ENCODE peak calls at places on chromosome 22, in nine cellular contexts. One of them, this sample, is unnamed.

GRCh38 chr22:22554324-22555284 is 4.5 kb downstream of the PRAME start:
- DNase-seq in ovary: no peak
- DNase-seq in tibial nerve: no peak
- DNase-seq in gastrocnemius medialis: no peak
- DNase-seq in body of pancreas: no peak
- DNase-seq in IMR-90: no peak
- DNase-seq in sigmoid colon: no peak
- DNase-seq in GM12891: no peak
- DNase-seq in lower leg skin: no peak
- DNase-seq in this sample: no peak

GRCh38 chr22:21457023-21457787 is 10.0 kb upstream of the TMEM191C start:
- DNase-seq in ovary: no peak
- DNase-seq in tibial nerve: peak
- DNase-seq in gastrocnemius medialis: no peak
- DNase-seq in body of pancreas: no peak
- DNase-seq in IMR-90: peak
- DNase-seq in sigmoid colon: no peak
- DNase-seq in GM12891: no peak
- DNase-seq in lower leg skin: peak
- DNase-seq in this sample: no peak

GRCh38 chr22:46574993-46575914 is 37.8 kb upstream of the CELSR1 start:
- DNase-seq in ovary: no peak
- DNase-seq in tibial nerve: no peak
- DNase-seq in gastrocnemius medialis: no peak
- DNase-seq in body of pancreas: peak
- DNase-seq in IMR-90: no peak
- DNase-seq in sigmoid colon: peak
- DNase-seq in GM12891: no peak
- DNase-seq in lower leg skin: no peak
- DNase-seq in this sample: no peak

GRCh38 chr22:17969732-17970131 is 54.6 kb downstream of the MICAL3 start:
- DNase-seq in ovary: peak
- DNase-seq in tibial nerve: no peak
- DNase-seq in gastrocnemius medialis: no peak
- DNase-seq in body of pancreas: no peak
- DNase-seq in IMR-90: peak
- DNase-seq in sigmoid colon: no peak
- DNase-seq in GM12891: no peak
- DNase-seq in lower leg skin: no peak
- DNase-seq in this sample: no peak

GRCh38 chr22:21591695-21592094 is 24.2 kb downstream of the UBE2L3 start:
- DNase-seq in ovary: no peak
- DNase-seq in tibial nerve: no peak
- DNase-seq in gastrocnemius medialis: peak
- DNase-seq in body of pancreas: no peak
- DNase-seq in IMR-90: no peak
- DNase-seq in sigmoid colon: no peak
- DNase-seq in GM12891: no peak
- DNase-seq in lower leg skin: no peak
- DNase-seq in this sample: no peak

GRCh38 chr22:46686221-46686872 is 51.7 kb downstream of the CERK start:
- DNase-seq in ovary: peak
- DNase-seq in tibial nerve: no peak
- DNase-seq in gastrocnemius medialis: no peak
- DNase-seq in body of pancreas: peak
- DNase-seq in IMR-90: no peak
- DNase-seq in sigmoid colon: no peak
- DNase-seq in GM12891: no peak
- DNase-seq in lower leg skin: no peak
- DNase-seq in this sample: no peak

GRCh38 chr22:43733138-43733537 is 79.0 kb downstream of the EFCAB6 start:
- DNase-seq in ovary: no peak
- DNase-seq in tibial nerve: no peak
- DNase-seq in gastrocnemius medialis: no peak
- DNase-seq in body of pancreas: no peak
- DNase-seq in IMR-90: no peak
- DNase-seq in sigmoid colon: no peak
- DNase-seq in GM12891: no peak
- DNase-seq in lower leg skin: no peak
- DNase-seq in this sample: no peak

GRCh38 chr22:17283423-17283822 is 64.2 kb upstream of the ADA2 start:
- DNase-seq in ovary: no peak
- DNase-seq in tibial nerve: no peak
- DNase-seq in gastrocnemius medialis: no peak
- DNase-seq in body of pancreas: no peak
- DNase-seq in IMR-90: no peak
- DNase-seq in sigmoid colon: no peak
- DNase-seq in GM12891: no peak
- DNase-seq in lower leg skin: no peak
- DNase-seq in this sample: no peak

GRCh38 chr22:26763633-26764295 is 106.4 kb downstream of the MIAT start:
- DNase-seq in ovary: no peak
- DNase-seq in tibial nerve: no peak
- DNase-seq in gastrocnemius medialis: no peak
- DNase-seq in body of pancreas: no peak
- DNase-seq in IMR-90: peak
- DNase-seq in sigmoid colon: no peak
- DNase-seq in GM12891: no peak
- DNase-seq in lower leg skin: no peak
- DNase-seq in this sample: no peak

GRCh38 chr22:35307372-35307771 is 7.7 kb downstream of the TOM1 start:
- DNase-seq in ovary: no peak
- DNase-seq in tibial nerve: no peak
- DNase-seq in gastrocnemius medialis: no peak
- DNase-seq in body of pancreas: no peak
- DNase-seq in IMR-90: no peak
- DNase-seq in sigmoid colon: no peak
- DNase-seq in GM12891: no peak
- DNase-seq in lower leg skin: no peak
- DNase-seq in this sample: no peak

GRCh38 chr22:45202333-45203149 is 38.2 kb downstream of the KIAA0930 start:
- DNase-seq in ovary: no peak
- DNase-seq in tibial nerve: no peak
- DNase-seq in gastrocnemius medialis: no peak
- DNase-seq in body of pancreas: no peak
- DNase-seq in IMR-90: peak
- DNase-seq in sigmoid colon: peak
- DNase-seq in GM12891: no peak
- DNase-seq in lower leg skin: no peak
- DNase-seq in this sample: no peak

GRCh38 chr22:39471421-39472141 is 14.8 kb downstream of the MGAT3 start:
- DNase-seq in ovary: no peak
- DNase-seq in tibial nerve: no peak
- DNase-seq in gastrocnemius medialis: no peak
- DNase-seq in body of pancreas: no peak
- DNase-seq in IMR-90: peak
- DNase-seq in sigmoid colon: no peak
- DNase-seq in GM12891: no peak
- DNase-seq in lower leg skin: no peak
- DNase-seq in this sample: peak

GRCh38 chr22:36232715-36233401 is 6.5 kb downstream of the APOL2 start:
- DNase-seq in ovary: no peak
- DNase-seq in tibial nerve: no peak
- DNase-seq in gastrocnemius medialis: no peak
- DNase-seq in body of pancreas: no peak
- DNase-seq in IMR-90: no peak
- DNase-seq in sigmoid colon: no peak
- DNase-seq in GM12891: no peak
- DNase-seq in lower leg skin: no peak
- DNase-seq in this sample: no peak

GRCh38 chr22:33513388-33514336 is 406.6 kb downstream of the LARGE1 start:
- DNase-seq in ovary: no peak
- DNase-seq in tibial nerve: no peak
- DNase-seq in gastrocnemius medialis: no peak
- DNase-seq in body of pancreas: peak
- DNase-seq in IMR-90: peak
- DNase-seq in sigmoid colon: no peak
- DNase-seq in GM12891: no peak
- DNase-seq in lower leg skin: no peak
- DNase-seq in this sample: no peak

GRCh38 chr22:45888221-45889092 is 88.5 kb downstream of the WNT7B start:
- DNase-seq in ovary: no peak
- DNase-seq in tibial nerve: no peak
- DNase-seq in gastrocnemius medialis: no peak
- DNase-seq in body of pancreas: no peak
- DNase-seq in IMR-90: no peak
- DNase-seq in sigmoid colon: no peak
- DNase-seq in GM12891: no peak
- DNase-seq in lower leg skin: no peak
- DNase-seq in this sample: no peak

GRCh38 chr22:17575151-17575550 is 11.9 kb downstream of the SLC25A18 start:
- DNase-seq in ovary: no peak
- DNase-seq in tibial nerve: no peak
- DNase-seq in gastrocnemius medialis: no peak
- DNase-seq in body of pancreas: no peak
- DNase-seq in IMR-90: no peak
- DNase-seq in sigmoid colon: no peak
- DNase-seq in GM12891: no peak
- DNase-seq in lower leg skin: no peak
- DNase-seq in this sample: no peak

GRCh38 chr22:40271440-40271839 is 74.9 kb upstream of the ADSL start:
- DNase-seq in ovary: no peak
- DNase-seq in tibial nerve: no peak
- DNase-seq in gastrocnemius medialis: no peak
- DNase-seq in body of pancreas: no peak
- DNase-seq in IMR-90: no peak
- DNase-seq in sigmoid colon: no peak
- DNase-seq in GM12891: no peak
- DNase-seq in lower leg skin: no peak
- DNase-seq in this sample: no peak

GRCh38 chr22:19970479-19971275 is 29.1 kb upstream of the TXNRD2 start:
- DNase-seq in ovary: peak
- DNase-seq in tibial nerve: peak
- DNase-seq in gastrocnemius medialis: peak
- DNase-seq in body of pancreas: peak
- DNase-seq in IMR-90: peak
- DNase-seq in sigmoid colon: peak
- DNase-seq in GM12891: peak
- DNase-seq in lower leg skin: peak
- DNase-seq in this sample: peak

GRCh38 chr22:20567371-20567847 is 60.0 kb downstream of the MED15 start:
- DNase-seq in ovary: no peak
- DNase-seq in tibial nerve: no peak
- DNase-seq in gastrocnemius medialis: no peak
- DNase-seq in body of pancreas: no peak
- DNase-seq in IMR-90: peak
- DNase-seq in sigmoid colon: no peak
- DNase-seq in GM12891: no peak
- DNase-seq in lower leg skin: no peak
- DNase-seq in this sample: no peak

DNA sequence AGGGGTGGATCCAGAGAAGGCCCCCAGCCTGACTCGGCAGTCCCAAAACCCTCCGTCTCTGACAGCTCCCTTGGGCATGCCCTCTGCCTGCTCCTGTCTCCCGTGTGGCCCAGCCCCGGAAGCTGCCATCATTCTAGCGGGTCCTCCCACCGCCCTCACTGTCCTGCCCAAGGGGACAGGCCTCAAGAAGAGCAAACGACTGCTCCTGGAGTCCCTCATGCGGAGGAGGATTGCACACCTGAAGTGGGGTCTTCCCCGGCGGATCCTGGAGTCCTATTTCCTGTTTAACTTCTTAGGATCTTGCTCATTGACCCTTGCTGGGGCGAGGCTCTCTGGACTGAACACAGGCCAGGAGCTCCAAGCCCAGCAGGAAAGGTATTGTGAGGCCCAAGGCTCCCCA is 2.6 kb upstream of the MEI1 start:
- DNase-seq in ovary: no peak
- DNase-seq in tibial nerve: no peak
- DNase-seq in gastrocnemius medialis: no peak
- DNase-seq in body of pancreas: no peak
- DNase-seq in IMR-90: no peak
- DNase-seq in sigmoid colon: peak
- DNase-seq in GM12891: no peak
- DNase-seq in lower leg skin: no peak
- DNase-seq in this sample: no peak
- TF ChIP-seq POLR2A in ovary: no peak
- TF ChIP-seq POLR2A in tibial nerve: no peak
- TF ChIP-seq POLR2A in gastrocnemius medialis: no peak
- TF ChIP-seq POLR2A in body of pancreas: no peak
- TF ChIP-seq POLR2A in IMR-90: no peak
- TF ChIP-seq POLR2A in sigmoid colon: no peak
- TF ChIP-seq POLR2A in GM12891: no peak
- TF ChIP-seq POLR2A in lower leg skin: no peak
- TF ChIP-seq POLR2A in this sample: no peak

GRCh38 chr22:23868580-23868979 is 10.9 kb downstream of the SLC2A11 start:
- DNase-seq in ovary: no peak
- DNase-seq in tibial nerve: no peak
- DNase-seq in gastrocnemius medialis: no peak
- DNase-seq in body of pancreas: no peak
- DNase-seq in IMR-90: no peak
- DNase-seq in sigmoid colon: no peak
- DNase-seq in GM12891: no peak
- DNase-seq in lower leg skin: no peak
- DNase-seq in this sample: no peak
- TF ChIP-seq POLR2A in ovary: no peak
- TF ChIP-seq POLR2A in tibial nerve: no peak
- TF ChIP-seq POLR2A in gastrocnemius medialis: no peak
- TF ChIP-seq POLR2A in body of pancreas: no peak
- TF ChIP-seq POLR2A in IMR-90: no peak
- TF ChIP-seq POLR2A in sigmoid colon: no peak
- TF ChIP-seq POLR2A in GM12891: no peak
- TF ChIP-seq POLR2A in lower leg skin: no peak
- TF ChIP-seq POLR2A in this sample: no peak

GRCh38 chr22:28607710-28608109 is 71.9 kb downstream of the TTC28 start:
- DNase-seq in ovary: no peak
- DNase-seq in tibial nerve: no peak
- DNase-seq in gastrocnemius medialis: no peak
- DNase-seq in body of pancreas: no peak
- DNase-seq in IMR-90: peak
- DNase-seq in sigmoid colon: no peak
- DNase-seq in GM12891: no peak
- DNase-seq in lower leg skin: no peak
- DNase-seq in this sample: no peak
- TF ChIP-seq POLR2A in ovary: no peak
- TF ChIP-seq POLR2A in tibial nerve: no peak
- TF ChIP-seq POLR2A in gastrocnemius medialis: no peak
- TF ChIP-seq POLR2A in body of pancreas: no peak
- TF ChIP-seq POLR2A in IMR-90: no peak
- TF ChIP-seq POLR2A in sigmoid colon: no peak
- TF ChIP-seq POLR2A in GM12891: no peak
- TF ChIP-seq POLR2A in lower leg skin: no peak
- TF ChIP-seq POLR2A in this sample: no peak

DNA sequence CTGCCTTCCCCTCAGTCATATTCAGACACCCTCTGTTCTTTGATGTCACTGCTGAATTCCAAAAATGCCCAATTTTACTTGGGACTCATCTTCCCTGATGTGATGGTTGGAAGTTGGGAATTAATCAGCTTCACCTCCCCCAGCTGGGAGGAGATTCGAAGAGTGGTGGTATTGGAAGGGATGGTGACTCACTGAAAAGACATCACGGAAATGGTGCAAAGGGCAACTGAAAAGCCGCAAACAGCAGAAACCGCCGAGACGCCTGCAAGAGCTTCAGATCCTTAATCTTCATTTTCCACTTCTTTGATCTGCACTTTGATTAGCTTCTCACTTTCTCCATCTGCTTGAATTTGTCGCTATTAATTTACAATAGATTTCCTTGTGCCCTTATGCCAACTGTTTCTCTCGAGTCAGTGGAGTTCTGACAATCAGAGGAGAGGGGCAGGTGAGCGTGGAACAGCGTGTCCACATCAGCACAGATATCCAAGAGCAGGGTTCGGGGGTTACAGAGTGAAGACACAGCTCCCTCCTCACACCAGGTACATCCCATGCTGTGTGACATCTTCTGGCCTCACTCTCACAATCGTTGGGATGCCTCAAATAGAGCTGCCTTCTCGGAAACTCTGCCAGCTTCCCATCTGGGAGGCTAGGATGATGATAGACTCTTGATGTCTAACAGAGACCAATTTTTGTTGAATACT is 325.4 kb downstream of the BRD1 start:
- DNase-seq in ovary: no peak
- DNase-seq in tibial nerve: no peak
- DNase-seq in gastrocnemius medialis: no peak
- DNase-seq in body of pancreas: no peak
- DNase-seq in IMR-90: no peak
- DNase-seq in sigmoid colon: no peak
- DNase-seq in GM12891: no peak
- DNase-seq in lower leg skin: no peak
- DNase-seq in this sample: no peak
- TF ChIP-seq POLR2A in ovary: no peak
- TF ChIP-seq POLR2A in tibial nerve: no peak
- TF ChIP-seq POLR2A in gastrocnemius medialis: no peak
- TF ChIP-seq POLR2A in body of pancreas: no peak
- TF ChIP-seq POLR2A in IMR-90: no peak
- TF ChIP-seq POLR2A in sigmoid colon: no peak
- TF ChIP-seq POLR2A in GM12891: no peak
- TF ChIP-seq POLR2A in lower leg skin: no peak
- TF ChIP-seq POLR2A in this sample: no peak